ENCODE peak calls at places on chromosomes 7 and 10, in six cellular contexts. X is A549, B is thoracic aorta, G is IMR-90, R is GM23338, A is heart left ventricle. W is an unnamed sample. For H3K4me1, the result is how much of the 10 kb centered on the place peaks cover.

GRCh38 chr10:28382520-28383269 is 79.8 kb upstream of the MPP7 start:
- DNase-seq in G (peak), X (peak), A (no peak), R (no peak), B (no peak), W (no peak)

GRCh38 chr10:110859947-110860376 is 11.8 kb upstream of the PDCD4 start:
- DNase-seq in X (no peak), A (no peak), G (peak), B (no peak), R (no peak), W (no peak)

GRCh38 chr7:35277359-35277758 is 23.5 kb upstream of the TBX20 start:
- DNase-seq in X (no peak), G (no peak), R (no peak), B (no peak), A (no peak), W (no peak)

GRCh38 chr7:67955061-67955460 is 958.4 kb downstream of the TYW1 start:
- DNase-seq in A (no peak), X (no peak), G (no peak), B (no peak), R (no peak), W (no peak)

GRCh38 chr10:104437226-104437625 is 83.6 kb downstream of the CFAP58 start:
- DNase-seq in R (no peak), B (no peak), A (no peak), X (no peak), G (peak), W (no peak)

GRCh38 chr10:96377816-96378294 is 19.1 kb upstream of the OPALIN start:
- DNase-seq in B (no peak), X (no peak), A (peak), R (no peak), G (no peak), W (no peak)

GRCh38 chr7:2209146-2209960 is 23.4 kb downstream of the MAD1L1 start:
- DNase-seq in X (peak), A (peak), B (no peak), R (peak), G (peak), W (peak)

GRCh38 chr10:3764626-3765375 is 20.2 kb downstream of the KLF6 start:
- DNase-seq in A (no peak), X (no peak), G (no peak), R (no peak), B (no peak), W (no peak)

GRCh38 chr10:100858258-100858657 is 54.5 kb upstream of the SLF2 start:
- DNase-seq in X (no peak), B (no peak), A (no peak), R (no peak), G (no peak), W (no peak)

GRCh38 chr7:32905175-32905662 is 13.7 kb upstream of the KBTBD2 start:
- DNase-seq in A (peak), G (peak), B (no peak), X (peak), R (peak), W (peak)

GRCh38 chr10:122331615-122332446 is 42.7 kb upstream of the PLEKHA1 start:
- DNase-seq in A (no peak), G (no peak), R (no peak), B (no peak), X (peak), W (no peak)

GRCh38 chr7:21819048-21819447 is 126.7 kb downstream of the CDCA7L start:
- DNase-seq in R (no peak), B (no peak), X (no peak), G (no peak), A (no peak), W (no peak)

DNA sequence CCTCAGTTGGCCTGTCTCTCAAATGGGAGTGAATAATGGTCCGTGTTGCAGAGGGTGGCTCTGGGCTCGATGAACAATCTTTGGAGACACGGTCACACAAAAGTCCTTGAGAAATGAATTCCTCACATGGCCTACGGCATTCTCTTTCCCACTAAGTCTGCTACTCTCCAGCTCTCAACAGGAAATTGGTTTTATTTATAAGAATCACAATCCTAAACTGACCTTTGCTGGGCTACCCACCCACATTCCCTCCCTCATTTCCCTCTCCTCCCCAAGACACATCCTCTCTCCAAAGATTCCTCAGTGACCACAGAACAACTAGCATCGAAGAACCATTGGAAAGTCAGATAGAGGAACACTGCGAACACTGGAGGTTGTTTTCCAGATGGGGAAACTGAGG is 4.7 kb downstream of the AFAP1L2 start:
- DNase-seq in X (no peak), R (no peak), B (no peak), A (no peak), G (no peak), W (no peak)
- H3K4me1 ChIP-seq in X (under half), R (under half), B (under half), A (half or more), G (under half), W (under half)

DNA sequence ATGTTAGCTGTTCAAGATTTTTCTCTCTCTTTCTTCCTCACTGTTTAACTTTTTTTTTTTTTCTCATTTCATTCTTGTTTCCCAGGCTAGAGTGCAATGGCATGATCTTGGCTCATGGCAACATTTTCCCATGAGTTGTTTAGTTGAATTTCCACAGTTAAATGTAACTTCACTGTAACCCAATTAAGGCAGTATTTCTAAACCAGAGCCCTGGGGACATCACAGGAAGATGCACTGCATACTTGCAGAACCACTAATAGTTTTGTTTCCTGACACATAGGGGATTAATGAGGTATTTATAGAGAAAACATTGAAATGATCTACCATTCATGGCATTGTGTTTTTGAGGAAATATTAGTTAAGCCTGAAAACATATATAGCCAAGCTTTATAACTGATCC is 795.6 kb upstream of the GHITM start:
- DNase-seq in X (no peak), B (no peak), R (no peak), G (no peak), A (no peak), W (no peak)
- H3K4me1 ChIP-seq in X (under half), B (under half), R (under half), G (under half), A (under half), W (under half)

DNA sequence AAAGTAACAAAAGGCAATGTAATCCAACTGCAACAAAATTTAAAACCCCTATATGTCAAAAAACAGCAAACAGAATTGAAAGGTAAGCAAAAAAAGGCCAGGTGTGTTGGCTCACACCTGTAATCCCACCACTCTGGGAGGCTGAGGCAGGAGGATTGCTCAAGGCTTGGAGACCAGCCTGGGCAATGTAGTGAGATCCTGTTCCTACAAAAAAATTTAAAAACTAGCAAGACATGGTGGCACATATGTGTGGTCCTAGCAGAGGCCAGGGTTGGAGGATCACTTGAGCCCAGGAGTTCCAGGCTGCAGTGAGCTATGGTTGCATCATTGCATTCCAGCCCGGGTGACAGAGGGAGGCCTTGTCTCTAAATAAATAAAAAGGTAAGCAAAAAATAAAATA is 212.1 kb upstream of the KLF14 start:
- DNase-seq in X (no peak), G (no peak), A (no peak), B (no peak), R (no peak), W (no peak)
- H3K4me1 ChIP-seq in X (half or more), G (under half), A (under half), B (under half), R (under half), W (under half)

GRCh38 chr10:18217577-18217976 is 77.4 kb downstream of the CACNB2 start:
- DNase-seq in X (no peak), G (no peak), R (no peak), A (no peak), B (no peak), W (no peak)
- H3K4me1 ChIP-seq in X (under half), G (under half), R (under half), A (under half), B (under half), W (under half)

GRCh38 chr7:105001652-105002184 is 12.3 kb upstream of the KMT2E start:
- DNase-seq in R (no peak), X (no peak), G (no peak), B (no peak), A (no peak), W (no peak)

GRCh38 chr7:105000927-105001336 is 13.1 kb upstream of the KMT2E start:
- DNase-seq in A (no peak), R (peak), G (no peak), B (no peak), X (no peak), W (no peak)

GRCh38 chr7:105003275-105003674 is 10.7 kb upstream of the KMT2E start:
- DNase-seq in X (peak), R (no peak), G (peak), A (peak), B (peak), W (peak)

GRCh38 chr7:105006367-105007139 is 7.5 kb upstream of the KMT2E start:
- DNase-seq in B (no peak), R (no peak), G (no peak), X (no peak), A (no peak), W (no peak)

GRCh38 chr7:105003875-105004510 is 10.0 kb upstream of the KMT2E start:
- DNase-seq in B (no peak), G (no peak), R (no peak), A (no peak), X (no peak), W (no peak)
- H3K4me1 ChIP-seq in B (half or more), G (under half), R (under half), A (half or more), X (half or more), W (under half)

W was measured in lung.